ENCODE peak calls at places on chromosomes 5 and 9, in nine cellular contexts. E, O, I, X, H, M, U, N and P are unnamed samples.

GRCh38 chr9:88530051-88530450 is 4.9 kb upstream of the NXNL2 start:
- DNase-seq in E (no peak), O (peak; percentile 76), I (peak; percentile 69), X (no peak), H (no peak), M (no peak), U (no peak), N (no peak), P (no peak)

GRCh38 chr9:9792144-9792857 is 820.5 kb downstream of the PTPRD start:
- DNase-seq in E (no peak), O (no peak), I (no peak), X (peak; percentile 62), H (no peak), M (no peak), U (no peak), N (peak; percentile 30), P (no peak)

GRCh38 chr9:118577121-118577520 is 792.1 kb downstream of the BRINP1 start:
- DNase-seq in E (no peak), O (peak; percentile 80), I (peak; percentile 3), X (no peak), H (no peak), M (no peak), U (no peak), N (no peak), P (no peak)

GRCh38 chr5:122715095-122715494 is 59.8 kb upstream of the SNX2 start:
- DNase-seq in E (no peak), O (peak; percentile 62), I (no peak), X (no peak), H (no peak), M (no peak), U (no peak), N (no peak), P (no peak)

GRCh38 chr5:97455996-97456395 is 272.9 kb upstream of the RIOK2 start:
- DNase-seq in E (no peak), O (no peak), I (no peak), X (no peak), H (no peak), M (no peak), U (no peak), N (no peak), P (no peak)

GRCh38 chr5:31680528-31680927 is 41.6 kb downstream of the PDZD2 start:
- DNase-seq in E (no peak), O (no peak), I (no peak), X (no peak), H (no peak), M (peak; percentile 54), U (no peak), N (no peak), P (no peak)

GRCh38 chr9:72139233-72139632 is 10.0 kb upstream of the GDA start:
- DNase-seq in E (no peak), O (no peak), I (peak; percentile 44), X (no peak), H (no peak), M (no peak), U (no peak), N (no peak), P (no peak)

GRCh38 chr9:109421034-109421700 is 76.9 kb downstream of the PTPN3 start:
- DNase-seq in E (no peak), O (no peak), I (no peak), X (no peak), H (no peak), M (no peak), U (no peak), N (no peak), P (no peak)

GRCh38 chr9:108297025-108297424 is 558.8 kb downstream of the ACTL7B start:
- DNase-seq in E (no peak), O (peak; percentile 92), I (no peak), X (no peak), H (no peak), M (no peak), U (no peak), N (no peak), P (no peak)

GRCh38 chr9:11064853-11065252 is 452.1 kb upstream of the PTPRD start:
- DNase-seq in E (no peak), O (no peak), I (no peak), X (no peak), H (no peak), M (peak; percentile 3), U (no peak), N (no peak), P (no peak)

GRCh38 chr9:136732446-136733178 is 10.1 kb downstream of the LCN10 start:
- DNase-seq in E (no peak), O (no peak), I (no peak), X (no peak), H (no peak), M (no peak), U (no peak), N (no peak), P (no peak)

GRCh38 chr5:66415208-66415607 is 181.0 kb upstream of the MAST4 start:
- DNase-seq in E (no peak), O (peak; percentile 44), I (no peak), X (no peak), H (no peak), M (no peak), U (no peak), N (no peak), P (no peak)
- TF ChIP-seq EZH2phosphoT487 in E (no peak), O (no peak), I (no peak), X (no peak), H (no peak), M (no peak), U (no peak), N (no peak), P (no peak)

GRCh38 chr5:151024894-151025606 is 4.7 kb downstream of the GPX3 start:
- DNase-seq in E (no peak), O (no peak), I (no peak), X (no peak), H (no peak), M (no peak), U (no peak), N (no peak), P (no peak)
- H3K27ac ChIP-seq in E (no peak overlapping the region), O (no peak overlapping the region), I (peak overlapping the region; percentile 93), X (no peak overlapping the region), H (no peak overlapping the region), M (no peak overlapping the region), U (no peak overlapping the region), N (no peak overlapping the region), P (no peak overlapping the region)

DNA sequence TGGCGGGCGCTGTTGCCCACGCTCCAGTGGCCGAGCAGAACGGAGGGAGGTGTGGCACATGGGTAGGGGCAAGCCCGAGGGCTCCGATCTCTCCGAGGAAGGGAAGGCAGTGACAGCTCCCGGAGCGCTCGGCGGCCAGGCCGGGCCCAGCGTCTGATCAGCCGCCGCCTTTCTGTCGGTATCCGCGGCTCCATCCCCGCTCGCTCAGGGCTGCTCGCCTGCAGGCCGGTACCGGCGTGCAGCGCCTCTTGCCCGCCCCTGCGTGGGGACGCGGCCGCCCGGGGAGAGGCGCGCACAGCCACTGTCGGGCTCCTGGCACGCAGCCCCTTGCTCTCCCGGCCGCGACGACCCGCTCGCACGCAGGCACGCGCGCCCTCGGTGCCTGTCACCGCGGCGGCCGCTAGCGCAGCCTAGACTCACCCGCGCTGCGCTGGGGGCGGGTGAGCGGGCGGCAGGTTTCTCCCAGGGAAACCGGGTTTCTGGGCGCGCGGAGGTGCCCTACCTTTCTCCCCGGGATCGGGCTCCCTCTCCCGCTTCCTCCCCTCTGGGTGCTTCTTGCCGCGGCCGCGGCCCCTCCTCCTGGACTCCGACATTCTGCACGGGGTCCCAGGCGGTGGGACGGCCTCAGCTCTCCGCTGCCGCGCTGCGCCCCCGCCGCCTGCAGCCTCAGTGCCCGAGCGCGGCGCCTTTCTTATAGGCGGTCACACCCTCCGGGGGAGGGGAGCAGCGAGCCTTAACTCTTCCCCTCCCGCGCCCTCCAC is 108.4 kb downstream of the PSD2 start:
- DNase-seq in E (peak; percentile 84), O (peak; percentile 47), I (no peak), X (no peak), H (no peak), M (peak; percentile 85), U (peak; percentile 61), N (no peak), P (peak; percentile 80)
- TF ChIP-seq EZH2phosphoT487 in E (peak; percentile 90), O (no peak), I (no peak), X (no peak), H (no peak), M (no peak), U (no peak), N (no peak), P (no peak)

GRCh38 chr5:100899675-100900074 is 3.4 kb downstream of the ST8SIA4 start:
- DNase-seq in E (no peak), O (no peak), I (no peak), X (no peak), H (no peak), M (no peak), U (no peak), N (no peak), P (no peak)
- H3K27ac ChIP-seq in E (no peak overlapping the region), O (no peak overlapping the region), I (no peak overlapping the region), X (peak overlapping the region; percentile 94), H (no peak overlapping the region), M (no peak overlapping the region), U (no peak overlapping the region), N (peak overlapping the region; percentile 88), P (no peak overlapping the region)

GRCh38 chr9:42852133-42852532 is 668.7 kb downstream of the SPATA31A6 start:
- DNase-seq in E (peak; percentile 62), O (peak; percentile 67), I (peak; percentile 32), X (no peak), H (no peak), M (peak; percentile 70), U (peak; percentile 72), N (peak; percentile 87), P (peak; percentile 71)
- TF ChIP-seq EZH2phosphoT487 in E (no peak), O (no peak), I (no peak), X (no peak), H (no peak), M (no peak), U (no peak), N (no peak), P (no peak)

GRCh38 chr9:134458111-134458845 is 132.0 kb downstream of the RXRA start:
- DNase-seq in E (no peak), O (peak; percentile 68), I (no peak), X (no peak), H (no peak), M (no peak), U (peak; percentile 74), N (no peak), P (no peak)
- H3K27ac ChIP-seq in E (no peak overlapping the region), O (no peak overlapping the region), I (no peak overlapping the region), X (no peak overlapping the region), H (no peak overlapping the region), M (no peak overlapping the region), U (peak overlapping the region; percentile 98), N (no peak overlapping the region), P (no peak overlapping the region)

DNA sequence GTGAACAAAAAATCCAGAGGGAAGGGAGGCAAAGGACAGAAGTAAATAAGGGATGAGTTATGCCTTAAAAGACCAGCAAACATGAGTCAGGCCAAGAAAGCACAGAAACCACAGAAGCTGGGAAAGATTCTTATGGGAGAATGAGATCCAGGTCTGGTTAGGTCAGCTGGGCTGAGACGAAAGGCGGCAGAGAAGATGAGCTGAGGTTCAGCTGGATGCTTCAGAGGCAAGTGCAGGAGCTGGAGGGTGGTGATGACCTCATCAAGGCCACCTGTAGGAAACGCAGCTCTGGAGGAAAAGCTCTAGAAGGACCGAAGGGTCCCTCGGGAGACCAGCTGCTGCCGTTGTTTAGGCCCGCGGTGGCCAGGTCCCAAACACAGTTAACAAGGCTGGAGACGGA is 152.0 kb downstream of the MYO10 start:
- DNase-seq in E (no peak), O (peak; percentile 82), I (peak; percentile 50), X (no peak), H (no peak), M (no peak), U (no peak), N (no peak), P (no peak)
- TF ChIP-seq EZH2phosphoT487 in E (no peak), O (no peak), I (no peak), X (no peak), H (no peak), M (no peak), U (no peak), N (no peak), P (no peak)